ENCODE peak calls at places on chromosomes 13 and 19, in ten cellular contexts. Y is CD4-positive, alpha-beta T cell; L is activated CD8-positive, alpha-beta T cell treated with anti-CD3 and anti-CD28 coated beads for 36 hours; A is NB4; M is nephron progenitor cell; O is tibial artery; I is cardiac muscle cell; U is choroid plexus epithelial cell; F is suprapubic skin; V is foreskin keratinocyte. Z is an unnamed sample.

GRCh38 chr13:96475103-96475502 is 385.2 kb downstream of the HS6ST3 start:
- DNase-seq in U (no peak), Y (no peak), L (no peak), F (no peak), M (no peak), V (no peak), A (no peak), O (no peak), I (peak), Z (no peak)

GRCh38 chr19:38617764-38618589 is at the start of gene MAP4K1:
- DNase-seq in U (no peak), L (peak), F (no peak), I (no peak), V (no peak), Y (peak), M (no peak), A (peak), O (no peak), Z (peak)

GRCh38 chr13:112067121-112067741 is at the start of gene SOX1:
- DNase-seq in I (peak), O (no peak), V (no peak), A (no peak), U (no peak), L (no peak), Y (no peak), M (peak), F (peak), Z (no peak)

GRCh38 chr13:99173606-99174005 is 27.0 kb upstream of the UBAC2 start:
- DNase-seq in I (no peak), L (no peak), A (no peak), M (no peak), O (no peak), Y (no peak), V (no peak), F (no peak), U (no peak), Z (no peak)

GRCh38 chr13:46129124-46129523 is 24.3 kb upstream of the CPB2 start:
- DNase-seq in V (no peak), Y (no peak), I (no peak), L (no peak), F (no peak), A (no peak), M (no peak), O (no peak), U (no peak), Z (no peak)

GRCh38 chr19:51702754-51703654 is 9.9 kb downstream of the SPACA6 start:
- DNase-seq in I (no peak), Y (no peak), U (peak), A (no peak), F (peak), O (peak), M (peak), L (no peak), V (no peak), Z (no peak)

GRCh38 chr13:50410921-50411712 is 395.9 kb downstream of the KCNRG start:
- DNase-seq in L (peak), M (no peak), Y (no peak), V (peak), F (no peak), U (peak), A (peak), I (peak), O (no peak), Z (no peak)

GRCh38 chr13:59843040-59843439 is 320.7 kb downstream of the DIAPH3 start:
- DNase-seq in U (no peak), F (no peak), M (no peak), V (no peak), A (no peak), O (no peak), Y (no peak), L (no peak), I (no peak), Z (no peak)

GRCh38 chr13:43273362-43273761 is 250.0 kb downstream of the DNAJC15 start:
- DNase-seq in M (no peak), V (no peak), U (peak), O (no peak), Y (no peak), I (no peak), L (no peak), F (no peak), A (no peak), Z (no peak)

GRCh38 chr13:66553391-66553790 is 676.7 kb downstream of the PCDH9 start:
- DNase-seq in M (no peak), F (no peak), A (no peak), Y (no peak), L (no peak), V (no peak), U (peak), O (no peak), I (no peak), Z (no peak)

GRCh38 chr19:32662186-32662585 is 12.8 kb downstream of the ANKRD27 start:
- DNase-seq in Y (no peak), V (no peak), U (peak), L (peak), A (peak), F (no peak), M (no peak), I (no peak), O (no peak), Z (peak)

GRCh38 chr19:31112158-31112557 is 237.1 kb downstream of the TSHZ3 start:
- DNase-seq in I (no peak), L (no peak), A (no peak), O (no peak), U (no peak), M (no peak), Y (no peak), V (no peak), F (no peak), Z (no peak)
- TF ChIP-seq CTCF in I (no peak), L (no peak), A (no peak), O (no peak), U (no peak), M (no peak), Y (no peak), V (no peak), F (no peak), Z (no peak)

GRCh38 chr19:10871711-10872550 is 578 bp downstream of the CARM1 start:
- DNase-seq in O (peak), Y (no peak), M (peak), A (peak), V (no peak), F (no peak), I (peak), L (peak), U (no peak), Z (peak)
- TF ChIP-seq CTCF in O (peak), Y (no peak), M (no peak), A (no peak), V (peak), F (no peak), I (peak), L (peak), U (no peak), Z (peak)

DNA sequence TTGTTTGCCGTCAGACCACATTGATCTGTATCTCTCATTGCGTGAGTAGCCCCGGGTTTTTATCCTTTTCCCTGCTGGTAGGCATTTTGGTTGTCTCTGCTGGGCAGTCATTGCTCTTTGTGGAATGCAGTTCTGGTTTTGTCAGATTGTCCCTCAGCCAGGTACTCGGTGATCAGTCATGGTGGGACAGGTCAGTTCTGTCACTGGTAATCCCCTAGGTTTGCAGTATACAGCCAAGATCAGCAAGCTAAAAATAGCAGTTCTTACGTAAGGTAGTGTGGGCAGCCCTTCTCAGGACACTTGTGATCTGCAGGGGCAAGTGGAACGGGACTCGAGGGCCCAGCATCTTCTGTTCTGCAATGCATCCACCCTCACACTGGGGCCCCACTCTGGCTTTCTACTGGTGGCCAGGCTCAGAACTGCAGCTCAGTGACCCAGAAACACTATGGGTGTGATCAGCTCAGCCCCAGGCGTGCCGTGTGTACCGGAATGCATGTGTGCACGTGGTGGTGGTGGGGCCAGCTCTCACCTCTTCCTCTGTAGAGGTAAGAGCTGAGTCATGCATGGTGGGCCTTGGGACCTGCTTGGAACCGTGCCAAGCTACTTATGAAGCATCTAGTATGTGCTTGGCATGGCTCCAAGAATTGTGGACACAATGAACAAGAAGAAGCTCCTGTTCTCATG is 6.3 kb downstream of the PLEKHF1 start:
- DNase-seq in U (peak), O (peak), I (no peak), L (peak), V (peak), Y (peak), A (peak), M (no peak), F (no peak), Z (peak)
- TF ChIP-seq CTCF in U (peak), O (no peak), I (peak), L (peak), V (peak), Y (peak), A (peak), M (no peak), F (peak), Z (peak)

GRCh38 chr19:40214936-40215335 is 3.2 kb downstream of the TTC9B start:
- DNase-seq in U (no peak), Y (no peak), F (no peak), O (no peak), M (no peak), V (no peak), A (no peak), I (no peak), L (no peak), Z (no peak)

GRCh38 chr19:40217921-40218890 is at the start of gene TTC9B:
- DNase-seq in L (peak), F (no peak), M (peak), V (no peak), A (no peak), U (peak), Y (peak), I (peak), O (no peak), Z (peak)

GRCh38 chr19:40216013-40216776 is 2.0 kb downstream of the TTC9B start:
- DNase-seq in F (no peak), Y (no peak), V (no peak), O (no peak), I (no peak), U (no peak), L (no peak), A (no peak), M (no peak), Z (no peak)

GRCh38 chr19:40216777-40217026 is 1.5 kb downstream of the TTC9B start:
- DNase-seq in U (no peak), I (no peak), V (no peak), A (no peak), Y (no peak), O (no peak), M (no peak), F (no peak), L (peak), Z (no peak)

GRCh38 chr19:40217027-40217810 is 965 bp downstream of the TTC9B start:
- DNase-seq in Y (no peak), L (peak), F (no peak), U (no peak), A (peak), M (peak), I (peak), V (peak), O (no peak), Z (peak)
- TF ChIP-seq CTCF in Y (no peak), L (peak), F (no peak), U (peak), A (peak), M (peak), I (peak), V (peak), O (no peak), Z (peak)

GRCh38 chr19:31559494-31559893 is 210.3 kb upstream of the TSHZ3 start:
- DNase-seq in Y (no peak), V (no peak), O (no peak), A (no peak), L (no peak), M (no peak), I (no peak), U (no peak), F (no peak), Z (no peak)
- TF ChIP-seq CTCF in Y (no peak), V (no peak), O (no peak), A (no peak), L (no peak), M (no peak), I (no peak), U (no peak), F (no peak), Z (no peak)

GRCh38 chr19:19179548-19180441 is 9.7 kb upstream of the MEF2B start:
- DNase-seq in Y (no peak), O (no peak), F (no peak), U (no peak), A (no peak), V (no peak), M (no peak), L (no peak), I (no peak), Z (no peak)
- TF ChIP-seq CTCF in Y (no peak), O (no peak), F (no peak), U (no peak), A (no peak), V (no peak), M (no peak), L (no peak), I (no peak), Z (no peak)

GRCh38 chr19:45848922-45849321 is 14.0 kb downstream of the SYMPK start:
- DNase-seq in Y (no peak), I (no peak), F (no peak), L (peak), U (peak), O (no peak), V (no peak), M (no peak), A (no peak), Z (no peak)
- TF ChIP-seq CTCF in Y (no peak), I (peak), F (no peak), L (no peak), U (peak), O (no peak), V (peak), M (peak), A (peak), Z (peak)

GRCh38 chr13:110073982-110074381 is 233.0 kb downstream of the COL4A1 start:
- DNase-seq in I (no peak), F (no peak), V (no peak), U (no peak), M (no peak), A (no peak), L (no peak), Y (no peak), O (no peak), Z (no peak)
- TF ChIP-seq CTCF in I (no peak), F (no peak), V (peak), U (peak), M (no peak), A (no peak), L (no peak), Y (no peak), O (no peak), Z (no peak)